ENCODE peak calls at places on chromosome 6, in eight cellular contexts. One of them, this sample, is unnamed.

GRCh38 chr6:112951829-112952228 is 604.7 kb downstream of the RFPL4B start:
- DNase-seq in brain microvascular endothelial cell: no peak
- DNase-seq in T follicular helper cell: no peak
- DNase-seq in activated CD4-positive, alpha-beta T cell treated with anti-CD3 and anti-CD28 coated beads for 1 hour: no peak
- DNase-seq in left cardiac atrium: no peak
- DNase-seq in anterior cingulate cortex: no peak
- DNase-seq in bronchial epithelial cell: peak
- DNase-seq in stimulated activated CD4-positive, alpha-beta T cell treated with anti-CD3 and anti-CD28 coated beads, Interleukin-4, amount 100 ng/mL, for 1 hour: no peak
- DNase-seq in this sample: no peak

GRCh38 chr6:159529820-159530405 is 163.1 kb downstream of the SOD2 start:
- DNase-seq in left cardiac atrium: no peak
- DNase-seq in bronchial epithelial cell: no peak
- DNase-seq in anterior cingulate cortex: no peak
- DNase-seq in brain microvascular endothelial cell: no peak
- DNase-seq in T follicular helper cell: no peak
- DNase-seq in activated CD4-positive, alpha-beta T cell treated with anti-CD3 and anti-CD28 coated beads for 1 hour: no peak
- DNase-seq in stimulated activated CD4-positive, alpha-beta T cell treated with anti-CD3 and anti-CD28 coated beads, Interleukin-4, amount 100 ng/mL, for 1 hour: no peak
- DNase-seq in this sample: no peak

GRCh38 chr6:48535569-48535968 is 424.6 kb upstream of the PTCHD4 start:
- DNase-seq in anterior cingulate cortex: no peak
- DNase-seq in brain microvascular endothelial cell: peak
- DNase-seq in bronchial epithelial cell: peak
- DNase-seq in activated CD4-positive, alpha-beta T cell treated with anti-CD3 and anti-CD28 coated beads for 1 hour: no peak
- DNase-seq in left cardiac atrium: no peak
- DNase-seq in stimulated activated CD4-positive, alpha-beta T cell treated with anti-CD3 and anti-CD28 coated beads, Interleukin-4, amount 100 ng/mL, for 1 hour: no peak
- DNase-seq in T follicular helper cell: no peak
- DNase-seq in this sample: peak

GRCh38 chr6:16296061-16296670 is 57.8 kb downstream of the GMPR start:
- DNase-seq in T follicular helper cell: no peak
- DNase-seq in brain microvascular endothelial cell: no peak
- DNase-seq in left cardiac atrium: no peak
- DNase-seq in bronchial epithelial cell: no peak
- DNase-seq in stimulated activated CD4-positive, alpha-beta T cell treated with anti-CD3 and anti-CD28 coated beads, Interleukin-4, amount 100 ng/mL, for 1 hour: no peak
- DNase-seq in activated CD4-positive, alpha-beta T cell treated with anti-CD3 and anti-CD28 coated beads for 1 hour: no peak
- DNase-seq in anterior cingulate cortex: no peak
- DNase-seq in this sample: no peak

GRCh38 chr6:168554472-168554871 is 113.5 kb downstream of the SMOC2 start:
- DNase-seq in anterior cingulate cortex: no peak
- DNase-seq in T follicular helper cell: no peak
- DNase-seq in left cardiac atrium: no peak
- DNase-seq in bronchial epithelial cell: no peak
- DNase-seq in brain microvascular endothelial cell: no peak
- DNase-seq in stimulated activated CD4-positive, alpha-beta T cell treated with anti-CD3 and anti-CD28 coated beads, Interleukin-4, amount 100 ng/mL, for 1 hour: no peak
- DNase-seq in activated CD4-positive, alpha-beta T cell treated with anti-CD3 and anti-CD28 coated beads for 1 hour: no peak
- DNase-seq in this sample: no peak

GRCh38 chr6:45590225-45590624 is 212.5 kb upstream of the SUPT3H start:
- DNase-seq in activated CD4-positive, alpha-beta T cell treated with anti-CD3 and anti-CD28 coated beads for 1 hour: no peak
- DNase-seq in left cardiac atrium: no peak
- DNase-seq in stimulated activated CD4-positive, alpha-beta T cell treated with anti-CD3 and anti-CD28 coated beads, Interleukin-4, amount 100 ng/mL, for 1 hour: no peak
- DNase-seq in bronchial epithelial cell: peak
- DNase-seq in brain microvascular endothelial cell: peak
- DNase-seq in anterior cingulate cortex: no peak
- DNase-seq in T follicular helper cell: no peak
- DNase-seq in this sample: peak

GRCh38 chr6:121531658-121532167 is 96.3 kb downstream of the GJA1 start:
- DNase-seq in stimulated activated CD4-positive, alpha-beta T cell treated with anti-CD3 and anti-CD28 coated beads, Interleukin-4, amount 100 ng/mL, for 1 hour: no peak
- DNase-seq in bronchial epithelial cell: peak
- DNase-seq in activated CD4-positive, alpha-beta T cell treated with anti-CD3 and anti-CD28 coated beads for 1 hour: no peak
- DNase-seq in anterior cingulate cortex: no peak
- DNase-seq in brain microvascular endothelial cell: no peak
- DNase-seq in T follicular helper cell: no peak
- DNase-seq in left cardiac atrium: no peak
- DNase-seq in this sample: no peak

GRCh38 chr6:15810618-15811017 is 147.8 kb upstream of the DTNBP1 start:
- DNase-seq in anterior cingulate cortex: no peak
- DNase-seq in activated CD4-positive, alpha-beta T cell treated with anti-CD3 and anti-CD28 coated beads for 1 hour: no peak
- DNase-seq in bronchial epithelial cell: no peak
- DNase-seq in stimulated activated CD4-positive, alpha-beta T cell treated with anti-CD3 and anti-CD28 coated beads, Interleukin-4, amount 100 ng/mL, for 1 hour: no peak
- DNase-seq in T follicular helper cell: no peak
- DNase-seq in left cardiac atrium: no peak
- DNase-seq in brain microvascular endothelial cell: no peak
- DNase-seq in this sample: no peak

GRCh38 chr6:14406616-14407343 is 289.2 kb downstream of the CD83 start:
- DNase-seq in stimulated activated CD4-positive, alpha-beta T cell treated with anti-CD3 and anti-CD28 coated beads, Interleukin-4, amount 100 ng/mL, for 1 hour: no peak
- DNase-seq in T follicular helper cell: no peak
- DNase-seq in bronchial epithelial cell: no peak
- DNase-seq in left cardiac atrium: no peak
- DNase-seq in activated CD4-positive, alpha-beta T cell treated with anti-CD3 and anti-CD28 coated beads for 1 hour: no peak
- DNase-seq in anterior cingulate cortex: no peak
- DNase-seq in brain microvascular endothelial cell: no peak
- DNase-seq in this sample: no peak

GRCh38 chr6:155530219-155530834 is 74.7 kb upstream of the NOX3 start:
- DNase-seq in anterior cingulate cortex: no peak
- DNase-seq in bronchial epithelial cell: peak
- DNase-seq in activated CD4-positive, alpha-beta T cell treated with anti-CD3 and anti-CD28 coated beads for 1 hour: no peak
- DNase-seq in stimulated activated CD4-positive, alpha-beta T cell treated with anti-CD3 and anti-CD28 coated beads, Interleukin-4, amount 100 ng/mL, for 1 hour: no peak
- DNase-seq in T follicular helper cell: no peak
- DNase-seq in brain microvascular endothelial cell: peak
- DNase-seq in left cardiac atrium: no peak
- DNase-seq in this sample: no peak

GRCh38 chr6:153405926-153406325 is 274.8 kb upstream of the RGS17 start:
- DNase-seq in bronchial epithelial cell: no peak
- DNase-seq in anterior cingulate cortex: no peak
- DNase-seq in T follicular helper cell: no peak
- DNase-seq in brain microvascular endothelial cell: no peak
- DNase-seq in left cardiac atrium: no peak
- DNase-seq in activated CD4-positive, alpha-beta T cell treated with anti-CD3 and anti-CD28 coated beads for 1 hour: no peak
- DNase-seq in stimulated activated CD4-positive, alpha-beta T cell treated with anti-CD3 and anti-CD28 coated beads, Interleukin-4, amount 100 ng/mL, for 1 hour: no peak
- DNase-seq in this sample: no peak

GRCh38 chr6:157107915-157108651 is 215.2 kb downstream of the TMEM242 start:
- DNase-seq in T follicular helper cell: no peak
- DNase-seq in left cardiac atrium: no peak
- DNase-seq in anterior cingulate cortex: no peak
- DNase-seq in brain microvascular endothelial cell: peak
- DNase-seq in stimulated activated CD4-positive, alpha-beta T cell treated with anti-CD3 and anti-CD28 coated beads, Interleukin-4, amount 100 ng/mL, for 1 hour: no peak
- DNase-seq in activated CD4-positive, alpha-beta T cell treated with anti-CD3 and anti-CD28 coated beads for 1 hour: no peak
- DNase-seq in bronchial epithelial cell: peak
- DNase-seq in this sample: peak

GRCh38 chr6:151784441-151785214 is 22.9 kb upstream of the ESR1 start:
- DNase-seq in bronchial epithelial cell: peak
- DNase-seq in T follicular helper cell: no peak
- DNase-seq in anterior cingulate cortex: no peak
- DNase-seq in left cardiac atrium: no peak
- DNase-seq in activated CD4-positive, alpha-beta T cell treated with anti-CD3 and anti-CD28 coated beads for 1 hour: no peak
- DNase-seq in brain microvascular endothelial cell: no peak
- DNase-seq in stimulated activated CD4-positive, alpha-beta T cell treated with anti-CD3 and anti-CD28 coated beads, Interleukin-4, amount 100 ng/mL, for 1 hour: no peak
- DNase-seq in this sample: no peak

GRCh38 chr6:112881828-112882227 is 534.7 kb downstream of the RFPL4B start:
- DNase-seq in left cardiac atrium: no peak
- DNase-seq in activated CD4-positive, alpha-beta T cell treated with anti-CD3 and anti-CD28 coated beads for 1 hour: no peak
- DNase-seq in T follicular helper cell: no peak
- DNase-seq in stimulated activated CD4-positive, alpha-beta T cell treated with anti-CD3 and anti-CD28 coated beads, Interleukin-4, amount 100 ng/mL, for 1 hour: no peak
- DNase-seq in brain microvascular endothelial cell: no peak
- DNase-seq in anterior cingulate cortex: no peak
- DNase-seq in bronchial epithelial cell: no peak
- DNase-seq in this sample: no peak

This sample was measured in epithelial cell of prostate.